ENCODE peak calls at places on chromosomes 13 and 19, in four cellular contexts. One of them, this sample, is unnamed.

GRCh38 chr19:47541507-47541906 is 26.6 kb upstream of the NAPA start:
- DNase-seq in NCI-H510A: no peak
- DNase-seq in activated T-cell treated with anti-CD3 and anti-CD28 coated beads for 1 hour: no peak
- DNase-seq in T-helper 2 cell: no peak
- DNase-seq in this sample: no peak

GRCh38 chr13:74009100-74009668 is 125.0 kb downstream of the KLF12 start:
- DNase-seq in NCI-H510A: no peak
- DNase-seq in activated T-cell treated with anti-CD3 and anti-CD28 coated beads for 1 hour: no peak
- DNase-seq in T-helper 2 cell: no peak
- DNase-seq in this sample: no peak

GRCh38 chr19:32749361-32749760 is 29.8 kb downstream of the TDRD12 start:
- DNase-seq in NCI-H510A: no peak
- DNase-seq in activated T-cell treated with anti-CD3 and anti-CD28 coated beads for 1 hour: no peak
- DNase-seq in T-helper 2 cell: no peak
- DNase-seq in this sample: no peak

GRCh38 chr13:86085890-86086289 is 286.7 kb upstream of the SLITRK6 start:
- DNase-seq in NCI-H510A: no peak
- DNase-seq in activated T-cell treated with anti-CD3 and anti-CD28 coated beads for 1 hour: no peak
- DNase-seq in T-helper 2 cell: no peak
- DNase-seq in this sample: no peak

GRCh38 chr19:10424011-10424637 is 3.8 kb downstream of the PDE4A start:
- DNase-seq in NCI-H510A: peak; percentile 77
- DNase-seq in activated T-cell treated with anti-CD3 and anti-CD28 coated beads for 1 hour: peak; percentile 63
- DNase-seq in T-helper 2 cell: peak; percentile 54
- DNase-seq in this sample: peak; percentile 70

GRCh38 chr19:30326076-30326710 is 46.0 kb upstream of the ZNF536 start:
- DNase-seq in NCI-H510A: no peak
- DNase-seq in activated T-cell treated with anti-CD3 and anti-CD28 coated beads for 1 hour: no peak
- DNase-seq in T-helper 2 cell: no peak
- DNase-seq in this sample: no peak

GRCh38 chr13:95704510-95704909 is 27.6 kb downstream of the DNAJC3 start:
- DNase-seq in NCI-H510A: no peak
- DNase-seq in activated T-cell treated with anti-CD3 and anti-CD28 coated beads for 1 hour: no peak
- DNase-seq in T-helper 2 cell: no peak
- DNase-seq in this sample: peak; percentile 5

GRCh38 chr13:98419786-98420559 is 156.9 kb downstream of the STK24 start:
- DNase-seq in NCI-H510A: no peak
- DNase-seq in activated T-cell treated with anti-CD3 and anti-CD28 coated beads for 1 hour: no peak
- DNase-seq in T-helper 2 cell: no peak
- DNase-seq in this sample: no peak

GRCh38 chr19:12453495-12453894 is 12.7 kb upstream of the ZNF443 start:
- DNase-seq in NCI-H510A: peak; percentile 21
- DNase-seq in activated T-cell treated with anti-CD3 and anti-CD28 coated beads for 1 hour: no peak
- DNase-seq in T-helper 2 cell: no peak
- DNase-seq in this sample: no peak

GRCh38 chr19:56554272-56554869 is 12.9 kb upstream of the ZNF470 start:
- DNase-seq in NCI-H510A: no peak
- DNase-seq in activated T-cell treated with anti-CD3 and anti-CD28 coated beads for 1 hour: no peak
- DNase-seq in T-helper 2 cell: no peak
- DNase-seq in this sample: no peak

GRCh38 chr19:7288977-7289376 is 5.2 kb downstream of the INSR start:
- DNase-seq in NCI-H510A: no peak
- DNase-seq in activated T-cell treated with anti-CD3 and anti-CD28 coated beads for 1 hour: no peak
- DNase-seq in T-helper 2 cell: no peak
- DNase-seq in this sample: no peak

GRCh38 chr13:48938308-48938943 is 37.3 kb upstream of the FNDC3A start:
- DNase-seq in NCI-H510A: no peak
- DNase-seq in activated T-cell treated with anti-CD3 and anti-CD28 coated beads for 1 hour: no peak
- DNase-seq in T-helper 2 cell: no peak
- DNase-seq in this sample: no peak

GRCh38 chr19:955803-956746 is 28.1 kb upstream of the WDR18 start:
- DNase-seq in NCI-H510A: no peak
- DNase-seq in activated T-cell treated with anti-CD3 and anti-CD28 coated beads for 1 hour: no peak
- DNase-seq in T-helper 2 cell: no peak
- DNase-seq in this sample: no peak

GRCh38 chr13:97540696-97541095 is 106.7 kb downstream of the RAP2A start:
- DNase-seq in NCI-H510A: no peak
- DNase-seq in activated T-cell treated with anti-CD3 and anti-CD28 coated beads for 1 hour: no peak
- DNase-seq in T-helper 2 cell: no peak
- DNase-seq in this sample: no peak

GRCh38 chr13:44906758-44907157 is 82.5 kb downstream of the NUFIP1 start:
- DNase-seq in NCI-H510A: no peak
- DNase-seq in activated T-cell treated with anti-CD3 and anti-CD28 coated beads for 1 hour: no peak
- DNase-seq in T-helper 2 cell: no peak
- DNase-seq in this sample: no peak

GRCh38 chr19:2239771-2240770 is 3.4 kb downstream of the SF3A2 start:
- DNase-seq in NCI-H510A: no peak
- DNase-seq in activated T-cell treated with anti-CD3 and anti-CD28 coated beads for 1 hour: no peak
- DNase-seq in T-helper 2 cell: peak; percentile 33
- DNase-seq in this sample: no peak

GRCh38 chr13:69168436-69168835 is 939.2 kb upstream of the ATXN8OS start:
- DNase-seq in NCI-H510A: no peak
- DNase-seq in activated T-cell treated with anti-CD3 and anti-CD28 coated beads for 1 hour: no peak
- DNase-seq in T-helper 2 cell: no peak
- DNase-seq in this sample: no peak

GRCh38 chr19:8473652-8474476 is 28.6 kb downstream of the PRAM1 start:
- DNase-seq in NCI-H510A: no peak
- DNase-seq in activated T-cell treated with anti-CD3 and anti-CD28 coated beads for 1 hour: no peak
- DNase-seq in T-helper 2 cell: no peak
- DNase-seq in this sample: no peak

This sample was measured in SW 1271.